ENCODE peak calls at places on chromosomes 3 and 15, in seven cellular contexts. C, B, G, L, T, U and I are unnamed samples.

GRCh38 chr3:193262707-193263106 is 21.7 kb downstream of the PLAAT1 start:
- DNase-seq in T (no peak), B (peak; percentile 10), G (no peak), L (no peak), C (no peak), U (no peak), I (no peak)

GRCh38 chr3:63791974-63792373 is 27.1 kb upstream of the C3orf49 start:
- DNase-seq in G (no peak), L (no peak), U (peak; percentile 54), B (no peak), T (no peak), C (no peak), I (no peak)

GRCh38 chr3:169822983-169823382 is 10.3 kb upstream of the LRRC34 start:
- DNase-seq in L (no peak), T (no peak), C (no peak), U (no peak), G (no peak), B (no peak), I (no peak)

GRCh38 chr15:50883903-50884302 is 24.6 kb upstream of the AP4E1 start:
- DNase-seq in U (peak; percentile 69), C (peak; percentile 47), B (no peak), L (no peak), T (no peak), G (no peak), I (no peak)

GRCh38 chr3:53261712-53262111 is 5.9 kb upstream of the TKT start:
- DNase-seq in C (no peak), B (no peak), T (no peak), G (no peak), U (no peak), L (no peak), I (peak; percentile 41)

GRCh38 chr3:160183375-160184076 is 41.7 kb upstream of the C3orf80 start:
- DNase-seq in U (peak; percentile 73), T (no peak), G (no peak), B (no peak), L (no peak), C (no peak), I (no peak)

GRCh38 chr3:25038907-25039306 is 389.2 kb upstream of the RARB start:
- DNase-seq in B (no peak), T (no peak), L (no peak), G (no peak), U (no peak), C (no peak), I (no peak)

GRCh38 chr3:48194446-48195071 is 6.3 kb upstream of the CDC25A start:
- DNase-seq in T (no peak), B (peak; percentile 90), G (no peak), L (peak; percentile 36), C (peak; percentile 18), U (peak; percentile 29), I (peak; percentile 67)

GRCh38 chr3:180804871-180805430 is 107.5 kb upstream of the FXR1 start:
- DNase-seq in B (peak; percentile 92), C (no peak), T (no peak), G (no peak), U (peak; percentile 67), L (no peak), I (no peak)

GRCh38 chr15:32952901-32953889 is 235.4 kb downstream of the GREM1 start:
- DNase-seq in T (no peak), C (no peak), U (peak; percentile 55), G (no peak), L (peak; percentile 26), B (peak; percentile 53), I (no peak)

GRCh38 chr3:87595798-87596197 is 319.4 kb upstream of the POU1F1 start:
- DNase-seq in B (no peak), G (no peak), C (no peak), U (no peak), T (no peak), L (no peak), I (no peak)

GRCh38 chr3:70726966-70727365 is 414.5 kb upstream of the MDFIC2 start:
- DNase-seq in C (no peak), B (no peak), L (no peak), G (no peak), T (no peak), U (peak; percentile 93), I (no peak)

DNA sequence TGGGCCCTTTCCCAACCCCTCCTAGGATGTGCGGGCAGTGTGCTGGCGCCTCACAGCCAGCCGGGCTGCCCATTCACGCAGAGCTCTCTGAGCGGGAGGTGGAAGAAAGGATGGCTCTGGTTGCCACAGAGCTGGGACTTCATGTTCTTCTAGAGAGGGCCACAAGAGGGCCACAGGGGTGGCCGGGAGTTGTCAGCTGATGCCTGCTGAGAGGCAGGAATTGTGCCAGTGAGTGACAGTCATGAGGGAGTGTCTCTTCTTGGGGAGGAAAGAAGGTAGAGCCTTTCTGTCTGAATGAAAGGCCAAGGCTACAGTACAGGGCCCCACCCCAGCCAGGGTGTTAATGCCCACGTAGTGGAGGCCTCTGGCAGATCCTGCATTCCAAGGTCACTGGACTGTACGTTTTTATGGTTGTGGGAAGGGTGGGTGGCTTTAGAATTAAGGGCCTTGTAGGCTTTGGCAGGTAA is 8.3 kb downstream of the FAM131A start:
- DNase-seq in B (peak; percentile 94), T (no peak), U (peak; percentile 49), C (peak; percentile 25), L (peak; percentile 76), G (no peak), I (peak; percentile 93)
- H3K36me3 ChIP-seq in B (no peaks in the 10 kb centered on the region), T (peaks cover 31% of the 10 kb centered on the region), U (peaks cover 2% of the 10 kb centered on the region), C (no peaks in the 10 kb centered on the region), L (peaks cover 33% of the 10 kb centered on the region), G (peaks cover 25% of the 10 kb centered on the region), I (peaks cover 6% of the 10 kb centered on the region)

GRCh38 chr3:134857356-134857755 is 62.3 kb downstream of the EPHB1 start:
- DNase-seq in T (no peak), U (no peak), C (no peak), B (no peak), L (no peak), G (no peak), I (no peak)

GRCh38 chr3:134858516-134859035 is 63.5 kb downstream of the EPHB1 start:
- DNase-seq in C (no peak), T (no peak), G (no peak), B (no peak), U (no peak), L (no peak), I (no peak)

GRCh38 chr3:134859341-134859740 is 64.3 kb downstream of the EPHB1 start:
- DNase-seq in L (no peak), B (no peak), T (no peak), U (no peak), G (no peak), C (no peak), I (no peak)

GRCh38 chr3:134857776-134858515 is 62.9 kb downstream of the EPHB1 start:
- DNase-seq in T (no peak), U (no peak), B (no peak), L (no peak), C (no peak), G (no peak), I (no peak)

DNA sequence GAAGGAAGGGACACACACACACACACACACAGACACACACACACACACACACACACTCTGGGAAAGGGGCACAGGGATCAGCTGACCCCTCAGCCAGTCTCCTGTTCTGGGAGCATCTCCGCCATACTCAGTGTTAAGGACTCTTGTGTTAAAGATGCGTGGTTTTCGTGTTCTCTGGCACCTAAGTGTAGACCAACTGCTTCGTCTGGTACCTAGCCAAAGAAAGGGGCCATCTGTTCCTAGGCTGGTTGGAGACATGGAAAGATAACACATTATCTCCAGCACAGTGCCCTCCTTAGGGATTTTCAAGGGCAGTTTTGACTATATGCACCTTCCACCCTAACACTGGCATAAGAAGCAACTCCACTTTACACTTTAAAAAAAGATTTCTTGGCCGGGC is 65.1 kb downstream of the EPHB1 start:
- DNase-seq in B (no peak), G (no peak), L (no peak), T (no peak), U (no peak), C (no peak), I (no peak)
- H3K4me1 ChIP-seq in B (no peaks in the 10 kb centered on the region), G (peaks cover 28% of the 10 kb centered on the region), L (no peaks in the 10 kb centered on the region), T (no peaks in the 10 kb centered on the region), U (no peaks in the 10 kb centered on the region), C (no peaks in the 10 kb centered on the region), I (no peaks in the 10 kb centered on the region)

GRCh38 chr3:136787226-136787793 is 31.6 kb upstream of the SLC35G2 start:
- DNase-seq in B (no peak), T (no peak), G (no peak), U (peak; percentile 48), L (no peak), C (peak; percentile 74), I (no peak)
- H3K4me3 ChIP-seq in B (no peak overlapping the region), T (peak overlapping the region; percentile 63), G (no peak overlapping the region), U (peak overlapping the region; percentile 59), L (peak overlapping the region; percentile 46), C (no peak overlapping the region), I (no peak overlapping the region)

GRCh38 chr3:156682491-156682890 is 8.1 kb downstream of the TIPARP start:
- DNase-seq in L (no peak), T (no peak), G (no peak), C (no peak), U (no peak), B (no peak), I (no peak)
- H3K36me3 ChIP-seq in L (peaks cover 21% of the 10 kb centered on the region), T (peaks cover 10% of the 10 kb centered on the region), G (no peaks in the 10 kb centered on the region), C (peaks cover 35% of the 10 kb centered on the region), U (peaks cover 5% of the 10 kb centered on the region), B (peaks cover 12% of the 10 kb centered on the region), I (peaks cover 12% of the 10 kb centered on the region)

GRCh38 chr3:183536238-183536880 is 19.1 kb downstream of the KLHL6 start:
- DNase-seq in U (no peak), B (no peak), C (no peak), T (no peak), G (no peak), L (no peak), I (no peak)
- H3K4me1 ChIP-seq in U (no peaks in the 10 kb centered on the region), B (peaks cover 17% of the 10 kb centered on the region), C (peaks cover 40% of the 10 kb centered on the region), T (no peaks in the 10 kb centered on the region), G (no peaks in the 10 kb centered on the region), L (peaks cover 19% of the 10 kb centered on the region), I (peaks cover 2% of the 10 kb centered on the region)

DNA sequence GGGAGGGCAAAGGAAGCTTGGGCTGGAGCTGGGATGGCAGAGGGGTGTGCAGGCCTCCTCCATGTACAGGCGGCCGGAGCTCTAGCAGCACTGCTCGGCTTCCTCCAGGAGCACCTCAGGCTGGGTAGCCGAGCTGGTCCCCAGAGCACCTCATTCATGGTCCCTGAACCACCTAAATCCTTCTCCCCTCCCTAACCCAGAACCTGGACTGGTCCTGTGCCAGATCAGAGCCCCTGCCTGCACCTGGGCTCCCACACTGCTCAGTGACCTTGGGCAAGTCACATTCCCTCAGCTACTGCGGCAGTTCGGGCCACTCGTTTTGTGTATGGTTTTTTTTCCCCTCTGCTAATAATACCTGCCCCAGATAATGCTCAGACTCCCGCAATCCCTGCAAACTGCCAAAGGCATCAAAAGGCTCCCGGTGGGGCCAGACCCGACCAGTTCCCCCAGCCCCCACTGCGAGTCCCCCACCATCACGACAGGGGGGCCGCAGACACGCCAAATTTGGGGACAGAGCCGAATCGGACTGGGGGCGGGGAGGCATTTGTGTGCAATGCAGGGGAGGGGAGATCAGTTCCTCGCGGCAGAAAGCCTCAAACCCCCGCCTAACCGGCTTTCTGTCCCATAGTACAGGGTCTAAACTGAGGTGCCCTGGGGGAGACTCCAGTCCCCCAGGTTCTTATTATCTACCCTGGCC is 1.3 kb downstream of the SEMA7A start:
- DNase-seq in B (no peak), G (no peak), C (no peak), U (no peak), T (no peak), L (no peak), I (peak; percentile 49)
- H3K4me3 ChIP-seq in B (peak overlapping the region; percentile 85), G (peak overlapping the region; percentile 57), C (peak overlapping the region; percentile 32), U (peak overlapping the region; percentile 49), T (peak overlapping the region; percentile 93), L (peak overlapping the region; percentile 90), I (no peak overlapping the region)